ENCODE peak calls at places on chromosomes 16 and 17, in ten cellular contexts. M, G, O, I, E, R, C, V, A and U are unnamed samples.

GRCh38 chr16:48499822-48500440 is 110.0 kb downstream of the N4BP1 start:
- DNase-seq in O (no peak), M (peak), A (no peak), R (no peak), G (no peak), E (no peak), V (no peak), I (peak), C (no peak), U (peak)

GRCh38 chr16:83995756-83996155 is 27.7 kb downstream of the NECAB2 start:
- DNase-seq in M (no peak), A (no peak), G (no peak), E (no peak), R (peak), O (peak), I (no peak), V (no peak), C (peak), U (peak)

GRCh38 chr17:77466140-77466539 is 325.4 kb downstream of the SEC14L1 start:
- DNase-seq in I (peak), E (no peak), A (no peak), V (no peak), O (no peak), C (no peak), R (peak), G (no peak), M (no peak), U (no peak)

GRCh38 chr16:13940397-13940933 is 20.5 kb downstream of the ERCC4 start:
- DNase-seq in I (no peak), M (no peak), E (no peak), R (no peak), C (no peak), O (no peak), V (no peak), G (no peak), A (no peak), U (no peak)

GRCh38 chr16:51666821-51667220 is 515.8 kb upstream of the SALL1 start:
- DNase-seq in O (no peak), C (no peak), I (no peak), V (no peak), A (no peak), M (no peak), E (no peak), G (no peak), R (no peak), U (no peak)

GRCh38 chr16:11181889-11182279 is 74.1 kb downstream of the SOCS1 start:
- DNase-seq in E (no peak), A (no peak), R (no peak), O (no peak), G (no peak), V (no peak), C (no peak), I (no peak), M (no peak), U (peak)

GRCh38 chr17:32285770-32286517 is 20.3 kb downstream of the RHBDL3 start:
- DNase-seq in G (no peak), R (no peak), E (no peak), O (no peak), A (no peak), M (no peak), C (no peak), V (no peak), I (no peak), U (no peak)

GRCh38 chr17:45722161-45722560 is 62.0 kb upstream of the CRHR1 start:
- DNase-seq in G (no peak), E (no peak), O (no peak), M (no peak), I (no peak), R (peak), A (no peak), V (no peak), C (no peak), U (no peak)

GRCh38 chr17:27854163-27854562 is 39.0 kb downstream of the LYRM9 start:
- DNase-seq in A (no peak), I (no peak), C (no peak), O (no peak), R (no peak), V (no peak), M (no peak), E (no peak), G (no peak), U (no peak)

GRCh38 chr16:23185661-23186060 is 3.1 kb downstream of the SCNN1G start:
- DNase-seq in G (no peak), E (no peak), I (no peak), A (no peak), R (no peak), V (no peak), C (no peak), O (peak), M (no peak), U (no peak)

GRCh38 chr17:28727727-28728363 is 743 bp upstream of the NEK8 start:
- DNase-seq in A (peak), G (peak), V (peak), M (peak), C (peak), I (peak), E (peak), R (peak), O (peak), U (no peak)

GRCh38 chr17:66383353-66383752 is 80.9 kb downstream of the PRKCA start:
- DNase-seq in O (no peak), I (no peak), R (no peak), M (no peak), C (no peak), E (no peak), V (no peak), G (no peak), A (no peak), U (no peak)

GRCh38 chr16:22675745-22676540 is 138.0 kb upstream of the HS3ST2 start:
- DNase-seq in E (no peak), G (no peak), R (no peak), M (no peak), V (no peak), A (no peak), C (no peak), I (no peak), O (no peak), U (no peak)

GRCh38 chr17:44235583-44235936 is 16.1 kb upstream of the UBTF start:
- DNase-seq in M (no peak), R (no peak), I (no peak), A (no peak), G (no peak), E (no peak), C (no peak), V (no peak), O (no peak), U (no peak)

GRCh38 chr16:71923941-71924690 is 28.8 kb downstream of the IST1 start:
- DNase-seq in R (no peak), G (no peak), E (no peak), C (no peak), M (no peak), V (no peak), A (no peak), O (no peak), I (no peak), U (no peak)

GRCh38 chr17:78904371-78904770 is 1.4 kb upstream of the CEP295NL start:
- DNase-seq in R (no peak), O (no peak), A (no peak), M (no peak), C (no peak), V (no peak), E (no peak), I (no peak), G (no peak), U (no peak)

GRCh38 chr17:38329808-38330730 is 13.7 kb downstream of the GPR179 start:
- DNase-seq in C (no peak), E (no peak), A (no peak), O (no peak), I (no peak), R (no peak), G (no peak), V (no peak), M (no peak), U (peak)

GRCh38 chr16:67034478-67034877 is 5.5 kb downstream of the CBFB start:
- DNase-seq in M (no peak), A (no peak), O (no peak), R (no peak), G (no peak), C (no peak), I (no peak), E (no peak), V (no peak), U (no peak)

GRCh38 chr17:2598166-2598565 is 4.7 kb downstream of the PAFAH1B1 start:
- DNase-seq in A (no peak), G (no peak), I (no peak), C (no peak), V (no peak), O (no peak), E (no peak), M (no peak), R (no peak), U (no peak)

GRCh38 chr17:41915020-41915419 is 3.7 kb downstream of the ACLY start:
- DNase-seq in G (no peak), O (no peak), V (no peak), E (no peak), I (no peak), C (no peak), R (no peak), A (no peak), M (no peak), U (no peak)

GRCh38 chr16:11391576-11391975 is 46.3 kb downstream of the RMI2 start:
- DNase-seq in V (no peak), A (no peak), R (peak), E (no peak), M (no peak), C (no peak), I (peak), G (no peak), O (no peak), U (peak)

GRCh38 chr17:10135539-10136257 is 62.7 kb downstream of the GAS7 start:
- DNase-seq in G (no peak), M (peak), I (peak), V (no peak), R (no peak), O (no peak), C (peak), A (no peak), E (no peak), U (peak)